ENCODE peak calls at places on chromosomes 5 and 9, in five cellular contexts. D is endodermal cell, K is GM23338, U is gastrocnemius medialis, J is hepatocyte. E is an unnamed sample.

GRCh38 chr9:106156462-106156861 is 462.1 kb downstream of the TMEM38B start:
- DNase-seq in D (no peak), K (no peak), U (no peak), J (no peak), E (no peak)

GRCh38 chr5:158905281-158905680 is 194.4 kb downstream of the EBF1 start:
- DNase-seq in D (no peak), K (no peak), U (no peak), J (no peak), E (peak)

GRCh38 chr9:34624475-34624984 is 4.2 kb upstream of the DCTN3 start:
- DNase-seq in D (peak), K (peak), U (no peak), J (no peak), E (no peak)

GRCh38 chr9:69571032-69571431 is 101.1 kb downstream of the APBA1 start:
- DNase-seq in D (no peak), K (no peak), U (no peak), J (no peak), E (no peak)

GRCh38 chr5:59598547-59598874 is 295.0 kb downstream of the PDE4D start:
- DNase-seq in D (no peak), K (no peak), U (no peak), J (no peak), E (no peak)

GRCh38 chr9:36551129-36551528 is 21.6 kb upstream of the MELK start:
- DNase-seq in D (no peak), K (no peak), U (no peak), J (no peak), E (no peak)

GRCh38 chr5:81789033-81789432 is 38.1 kb upstream of the SSBP2 start:
- DNase-seq in D (no peak), K (no peak), U (peak), J (peak), E (no peak)

GRCh38 chr5:10030219-10030831 is 219.4 kb downstream of the ATPSCKMT start:
- DNase-seq in D (peak), K (peak), U (no peak), J (peak), E (no peak)

GRCh38 chr9:97474373-97474925 is 27.0 kb upstream of the TMOD1 start:
- DNase-seq in D (no peak), K (no peak), U (no peak), J (no peak), E (no peak)

GRCh38 chr5:39661026-39661779 is 236.4 kb upstream of the DAB2 start:
- DNase-seq in D (no peak), K (no peak), U (no peak), J (no peak), E (no peak)

GRCh38 chr5:34923694-34924461 is 5.5 kb upstream of the DNAJC21 start:
- DNase-seq in D (no peak), K (no peak), U (no peak), J (peak), E (no peak)

GRCh38 chr5:553874-554273 is 29.6 kb upstream of the SLC9A3 start:
- DNase-seq in D (peak), K (peak), U (no peak), J (peak), E (peak)

GRCh38 chr5:138981131-138981530 is 106.0 kb upstream of the LRRTM2 start:
- DNase-seq in D (peak), K (no peak), U (no peak), J (no peak), E (no peak)

GRCh38 chr5:150295172-150295611 is 5.6 kb upstream of the CAMK2A start:
- DNase-seq in D (no peak), K (no peak), U (no peak), J (peak), E (no peak)

GRCh38 chr9:34457266-34458012 is 931 bp downstream of the FAM219A start:
- DNase-seq in D (peak), K (peak), U (peak), J (peak), E (no peak)

GRCh38 chr5:113776832-113777525 is 263.5 kb downstream of the YTHDC2 start:
- DNase-seq in D (no peak), K (no peak), U (no peak), J (no peak), E (peak)

GRCh38 chr5:107274576-107274975 is 396.2 kb downstream of the EFNA5 start:
- DNase-seq in D (no peak), K (no peak), U (no peak), J (no peak), E (no peak)

GRCh38 chr5:139377226-139377625 is 5.9 kb downstream of the SLC23A1 start:
- DNase-seq in D (peak), K (no peak), U (no peak), J (no peak), E (no peak)

DNA sequence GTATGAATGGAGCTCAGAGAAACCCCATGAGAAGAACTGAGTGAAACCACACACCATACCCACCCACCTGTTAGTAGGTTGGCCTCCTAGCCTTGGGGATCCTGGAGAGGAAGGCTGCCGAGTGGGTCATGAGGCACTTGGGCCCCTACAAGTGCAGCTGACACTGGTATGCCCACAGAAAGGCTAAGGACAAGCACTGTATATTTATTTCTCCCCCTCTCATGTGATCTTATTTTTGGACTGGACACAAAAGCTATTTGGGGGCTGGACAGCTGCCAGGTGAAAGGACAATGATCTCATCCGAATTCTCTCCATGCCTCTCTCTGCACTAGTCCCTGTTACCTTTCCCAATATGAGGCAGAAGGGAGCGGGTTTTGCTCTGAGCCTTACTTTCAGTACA is 12.0 kb upstream of the FGF1 start:
- DNase-seq in D (no peak), K (no peak), U (no peak), J (no peak), E (no peak)
- H3K4me3 ChIP-seq in D (no peak), K (no peak), U (no peak), J (no peak), E (no peak)

GRCh38 chr9:108562176-108562575 is 293.6 kb downstream of the ACTL7B start:
- DNase-seq in D (no peak), K (no peak), U (no peak), J (no peak), E (no peak)
- TF ChIP-seq CTCF in D (no peak), K (no peak), U (no peak), J (no peak), E (no peak)

DNA sequence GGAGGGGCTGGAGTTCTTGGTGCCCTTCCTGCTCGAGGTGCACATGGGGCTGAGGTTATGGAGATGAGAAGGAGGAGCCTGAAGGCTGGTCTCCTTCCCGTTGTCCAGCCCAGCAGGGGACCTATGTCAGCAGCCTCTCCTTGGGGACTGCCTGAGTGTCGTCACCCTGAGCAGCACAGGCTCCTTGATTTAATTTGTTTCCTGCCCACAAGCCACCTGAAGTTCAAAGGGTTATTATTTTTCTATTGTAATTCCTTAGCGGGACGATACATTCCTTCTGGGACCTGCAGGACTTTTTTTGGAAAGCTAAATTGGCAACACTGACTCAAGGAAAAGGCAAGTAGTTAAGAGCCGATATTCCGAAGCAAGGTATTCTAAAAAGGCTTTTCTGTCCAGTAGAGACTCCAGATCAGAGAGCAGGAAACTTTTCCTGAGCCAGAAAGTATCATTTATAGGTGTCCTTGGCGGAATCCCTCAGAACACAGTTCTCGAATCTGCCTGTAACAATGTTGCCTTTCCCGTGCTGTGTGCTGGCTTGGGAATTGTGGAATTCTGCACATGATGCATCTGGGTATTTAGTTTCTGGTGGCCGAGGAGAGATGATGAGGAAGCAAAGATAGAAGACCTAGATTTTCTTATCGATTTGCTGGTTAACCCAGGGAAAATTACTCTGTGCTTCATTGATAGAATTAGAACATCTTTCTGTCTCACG is 55.4 kb downstream of the ARHGAP26 start:
- DNase-seq in D (peak), K (peak), U (no peak), J (no peak), E (no peak)
- H3K4me3 ChIP-seq in D (no peak), K (no peak), U (peak), J (no peak), E (no peak)

DNA sequence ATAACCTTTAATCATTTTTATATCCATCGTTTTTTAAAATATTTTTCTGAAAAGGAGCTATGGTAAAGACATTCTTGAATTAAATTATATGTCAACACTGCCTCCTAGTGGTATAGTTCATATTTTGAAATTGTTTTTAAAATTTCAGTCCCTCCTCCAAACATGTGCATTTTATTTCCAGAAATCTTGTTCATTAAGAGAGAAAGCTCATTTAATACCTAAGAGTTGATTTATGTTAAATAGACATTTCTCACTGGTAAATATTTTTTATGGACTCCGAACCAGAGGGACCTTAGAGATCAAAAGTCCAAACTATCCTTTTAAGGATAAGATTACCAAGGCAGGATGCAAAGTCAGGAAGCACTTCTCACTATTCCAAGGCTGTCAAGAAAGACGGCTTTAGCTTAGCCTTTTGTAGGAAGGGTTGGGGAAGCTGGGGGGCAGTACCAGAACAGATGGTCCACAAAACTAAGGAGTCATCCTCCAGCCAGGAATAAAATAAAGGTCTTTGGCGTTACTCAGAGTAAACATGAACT is 21.6 kb downstream of the BHMT start:
- DNase-seq in D (no peak), K (peak), U (no peak), J (peak), E (peak)
- TF ChIP-seq CTCF in D (peak), K (peak), U (peak), J (peak), E (peak)

GRCh38 chr5:142405023-142405422 is 80.2 kb upstream of the SPRY4 start:
- DNase-seq in D (no peak), K (no peak), U (no peak), J (no peak), E (no peak)

GRCh38 chr5:142403583-142403982 is 78.8 kb upstream of the SPRY4 start:
- DNase-seq in D (no peak), K (peak), U (no peak), J (peak), E (peak)

GRCh38 chr5:142402752-142403318 is 78.0 kb upstream of the SPRY4 start:
- DNase-seq in D (no peak), K (no peak), U (no peak), J (no peak), E (no peak)

GRCh38 chr5:142405814-142406395 is 81.1 kb upstream of the SPRY4 start:
- DNase-seq in D (no peak), K (no peak), U (no peak), J (no peak), E (no peak)

DNA sequence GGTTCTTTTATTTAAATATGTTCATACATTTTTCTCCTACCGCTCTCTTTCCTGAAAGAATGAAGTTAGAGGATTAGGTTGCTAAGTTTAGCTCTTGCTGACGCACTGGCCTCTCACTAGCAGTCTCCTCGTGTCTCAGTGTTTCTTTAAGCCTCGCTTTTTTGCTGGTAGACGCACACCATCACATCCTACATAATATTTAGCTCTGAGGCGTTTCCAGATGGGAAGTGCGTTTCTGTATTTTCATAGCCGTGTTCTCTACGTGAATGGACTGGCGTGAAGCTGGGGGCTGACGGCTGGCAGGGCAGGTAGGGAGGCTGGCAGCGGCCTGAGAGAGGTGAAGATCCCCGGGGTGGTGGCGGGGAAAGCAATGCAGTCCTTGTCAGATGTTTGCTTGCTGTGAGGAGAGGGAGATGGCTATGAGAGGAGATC is 79.2 kb upstream of the SPRY4 start:
- DNase-seq in D (no peak), K (no peak), U (no peak), J (peak), E (no peak)
- H3K4me3 ChIP-seq in D (no peak), K (no peak), U (no peak), J (no peak), E (no peak)

E was measured in LNCaP clone FGC.